ENCODE peak calls at places on chromosome 10, in six cellular contexts. B is lung, Q is stomach, W is heart left ventricle, I is astrocyte, S is brain microvascular endothelial cell. P is an unnamed sample.

GRCh38 chr10:48363617-48364355 is 57.3 kb downstream of the MAPK8 start:
- DNase-seq in W (peak; percentile 24), Q (peak; percentile 29), B (peak; percentile 44), I (peak; percentile 55), S (peak; percentile 46), P (peak; percentile 33)

GRCh38 chr10:125375210-125375609 is 214.8 kb upstream of the CTBP2 start:
- DNase-seq in S (no peak), W (no peak), B (no peak), Q (no peak), I (no peak), P (no peak)

GRCh38 chr10:104317195-104318095 is 20.8 kb downstream of the ITPRIP start:
- DNase-seq in W (no peak), I (peak; percentile 59), B (no peak), Q (no peak), S (peak; percentile 65), P (no peak)

GRCh38 chr10:88411772-88412349 is 171.3 kb downstream of the RNLS start:
- DNase-seq in I (no peak), Q (no peak), B (no peak), W (no peak), S (no peak), P (no peak)

GRCh38 chr10:5813091-5813340 is 218 bp downstream of the GDI2 start:
- DNase-seq in S (no peak), W (no peak), I (no peak), B (no peak), Q (no peak), P (no peak)

GRCh38 chr10:97422921-97423420 is 3.0 kb upstream of the PGAM1 start:
- DNase-seq in S (peak; percentile 82), B (no peak), I (peak; percentile 76), Q (no peak), W (no peak), P (no peak)

GRCh38 chr10:63720072-63720537 is 198.9 kb downstream of the REEP3 start:
- DNase-seq in Q (peak; percentile 60), B (no peak), I (no peak), W (no peak), S (peak; percentile 53), P (peak; percentile 69)

GRCh38 chr10:90775351-90776028 is 82.3 kb downstream of the HTR7 start:
- DNase-seq in S (peak; percentile 72), I (peak; percentile 60), Q (no peak), W (peak; percentile 22), B (no peak), P (no peak)

GRCh38 chr10:33286186-33286934 is 48.1 kb downstream of the NRP1 start:
- DNase-seq in S (no peak), I (no peak), B (no peak), Q (no peak), W (no peak), P (no peak)

GRCh38 chr10:110361800-110362456 is 57.2 kb upstream of the SMNDC1 start:
- DNase-seq in B (no peak), S (no peak), Q (no peak), W (no peak), I (no peak), P (no peak)

GRCh38 chr10:129426670-129427069 is 40.4 kb upstream of the MGMT start:
- DNase-seq in S (no peak), Q (no peak), B (no peak), W (no peak), I (no peak), P (no peak)

GRCh38 chr10:591646-592045 is 97.8 kb downstream of the DIP2C start:
- DNase-seq in B (no peak), Q (no peak), S (no peak), W (no peak), I (no peak), P (no peak)

GRCh38 chr10:62554632-62555199 is 180.5 kb downstream of the ZNF365 start:
- DNase-seq in Q (no peak), I (peak; percentile 29), B (no peak), S (peak; percentile 41), W (no peak), P (peak; percentile 21)

GRCh38 chr10:17100586-17100985 is 29.0 kb downstream of the CUBN start:
- DNase-seq in S (no peak), I (no peak), Q (no peak), W (no peak), B (no peak), P (no peak)

GRCh38 chr10:43200538-43201390 is 62.5 kb downstream of the CSGALNACT2 start:
- DNase-seq in B (peak; percentile 22), Q (peak; percentile 17), S (no peak), W (no peak), I (no peak), P (peak; percentile 14)

GRCh38 chr10:27744478-27745379 is 890 bp downstream of the MKX start:
- DNase-seq in I (peak; percentile 26), B (no peak), W (peak; percentile 21), Q (peak; percentile 28), S (no peak), P (no peak)

GRCh38 chr10:17805921-17806577 is 3.1 kb upstream of the MRC1 start:
- DNase-seq in W (no peak), I (no peak), Q (no peak), S (no peak), B (no peak), P (no peak)

GRCh38 chr10:84540617-84541288 is 212.4 kb downstream of the CCSER2 start:
- DNase-seq in B (peak; percentile 73), Q (peak; percentile 64), W (peak; percentile 40), I (peak; percentile 31), S (peak; percentile 69), P (peak; percentile 66)

GRCh38 chr10:132448248-132448731 is 51.3 kb downstream of the PWWP2B start:
- DNase-seq in S (no peak), B (peak; percentile 86), W (peak; percentile 58), I (no peak), Q (peak; percentile 91), P (peak; percentile 91)

GRCh38 chr10:58651040-58651439 is 138.4 kb downstream of the BICC1 start:
- DNase-seq in S (peak; percentile 79), W (peak; percentile 19), I (peak; percentile 85), Q (no peak), B (no peak), P (no peak)

GRCh38 chr10:107118866-107119265 is 45.6 kb downstream of the SORCS1 start:
- DNase-seq in W (no peak), I (no peak), Q (no peak), B (no peak), S (no peak), P (no peak)

GRCh38 chr10:91700788-91701444 is 68.0 kb upstream of the PPP1R3C start:
- DNase-seq in I (peak; percentile 74), Q (no peak), W (no peak), B (no peak), S (peak; percentile 44), P (no peak)

GRCh38 chr10:72808001-72808400 is 85.5 kb upstream of the OIT3 start:
- DNase-seq in Q (no peak), W (no peak), B (no peak), I (no peak), S (no peak), P (no peak)

GRCh38 chr10:114335614-114336013 is 68.7 kb downstream of the AFAP1L2 start:
- DNase-seq in S (no peak), B (no peak), Q (no peak), I (no peak), W (no peak), P (no peak)

GRCh38 chr10:114336823-114337509 is 67.3 kb downstream of the AFAP1L2 start:
- DNase-seq in Q (no peak), B (no peak), W (no peak), S (no peak), I (no peak), P (no peak)

GRCh38 chr10:114340816-114341215 is 63.5 kb downstream of the AFAP1L2 start:
- DNase-seq in I (no peak), S (no peak), Q (no peak), W (no peak), B (no peak), P (no peak)

GRCh38 chr10:114334301-114334700 is 70.0 kb downstream of the AFAP1L2 start:
- DNase-seq in W (no peak), S (no peak), B (no peak), I (peak; percentile 74), Q (no peak), P (no peak)

DNA sequence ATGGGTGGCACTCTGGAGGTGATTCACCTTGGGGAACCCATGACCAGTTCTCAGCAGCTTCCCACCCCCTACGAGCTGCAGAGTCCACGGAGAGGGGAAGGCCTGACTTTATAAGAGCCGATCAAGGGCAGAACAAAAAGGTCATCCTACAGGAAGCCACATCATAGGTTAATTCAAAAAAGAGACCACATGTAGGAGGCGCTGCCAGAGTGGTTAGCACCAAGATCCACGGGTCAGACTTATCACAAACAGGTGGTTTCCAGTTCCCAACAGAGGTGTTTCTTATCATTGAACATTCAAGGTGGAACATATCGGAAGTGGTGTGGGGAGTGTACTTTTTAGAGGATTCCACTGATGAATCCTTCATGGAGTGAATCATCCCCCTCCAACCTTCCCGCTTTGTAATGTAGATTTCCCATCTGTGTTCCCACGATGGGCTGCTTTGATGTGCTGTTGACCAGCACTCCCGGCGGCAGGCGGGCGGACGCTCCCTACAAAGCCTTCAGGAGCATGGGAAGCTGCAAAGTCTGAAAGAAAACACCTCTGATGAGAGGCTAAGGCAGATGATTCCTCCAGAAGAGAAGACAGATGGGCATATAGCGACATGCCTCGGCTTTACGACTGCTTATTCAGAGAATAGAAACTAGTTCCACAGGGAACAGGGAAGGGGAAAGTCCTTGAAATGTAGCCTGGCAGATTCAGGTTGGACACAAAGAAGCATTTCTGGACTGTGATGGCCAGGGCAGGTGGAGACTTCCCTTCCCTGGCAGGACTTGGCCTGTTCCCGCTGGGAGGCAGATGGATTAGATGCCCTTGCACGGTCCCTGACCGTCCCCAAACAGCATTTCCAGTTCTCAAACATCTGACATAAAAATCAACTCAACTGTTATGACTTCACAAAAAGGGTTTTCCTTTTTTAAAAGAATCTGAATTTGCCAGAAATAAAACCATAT is 66.5 kb downstream of the AFAP1L2 start:
- DNase-seq in B (no peak), I (peak; percentile 53), W (no peak), S (no peak), Q (no peak), P (no peak)
- H3K27ac ChIP-seq in B (no peak overlapping the region), I (no peak overlapping the region), W (no peak overlapping the region), S (no peak overlapping the region), Q (no peak overlapping the region), P (no peak overlapping the region)

DNA sequence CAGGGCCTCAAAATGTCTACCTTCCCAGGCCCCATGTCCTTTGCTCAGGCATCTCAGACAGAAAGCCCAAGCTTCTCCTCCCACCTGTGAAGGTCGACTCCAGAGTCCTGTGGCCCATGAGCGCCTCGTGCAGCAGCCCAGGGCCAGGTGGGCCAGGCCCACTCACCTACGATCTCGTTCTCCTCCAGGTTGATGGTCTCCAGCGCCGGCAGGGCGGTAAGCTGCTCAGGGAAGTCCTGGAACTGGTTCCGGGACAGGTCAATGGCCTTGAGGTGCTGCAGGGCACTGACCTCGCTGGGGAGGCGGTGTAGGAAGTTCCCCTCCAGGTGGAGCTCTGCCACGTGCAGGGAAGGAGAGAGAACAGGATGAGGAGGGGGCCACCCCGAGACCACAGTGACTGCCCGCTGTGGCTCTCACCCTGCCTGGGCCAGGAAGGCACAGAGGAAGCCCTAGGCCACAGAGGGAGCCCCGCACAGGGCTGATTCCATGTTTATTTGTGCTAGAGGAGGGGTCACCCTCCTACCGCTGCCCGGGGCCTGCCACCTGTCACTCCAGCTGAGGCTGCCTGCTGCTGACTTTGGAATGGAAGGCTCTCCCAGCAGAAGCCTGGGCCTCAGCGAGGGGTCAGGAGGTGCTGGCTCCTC is 40.0 kb upstream of the NPFFR1 start:
- DNase-seq in B (no peak), I (no peak), Q (no peak), S (no peak), W (no peak), P (no peak)
- TF ChIP-seq CTCF in B (no peak), I (no peak), Q (no peak), S (no peak), W (no peak), P (no peak)

GRCh38 chr10:79229830-79230562 is 117.3 kb upstream of the PPIF start:
- DNase-seq in W (no peak), I (no peak), B (no peak), Q (no peak), S (no peak), P (no peak)
- H3K27ac ChIP-seq in W (peak overlapping the region; percentile 44), I (no peak overlapping the region), B (peak overlapping the region; percentile 44), Q (peak overlapping the region; percentile 30), S (no peak overlapping the region), P (no peak overlapping the region)

GRCh38 chr10:24287559-24288195 is 78.7 kb downstream of the KIAA1217 start:
- DNase-seq in S (no peak), Q (no peak), W (no peak), B (no peak), I (no peak), P (no peak)
- TF ChIP-seq CTCF in S (no peak), Q (no peak), W (no peak), B (no peak), I (no peak), P (no peak)